ENCODE peak calls at places on chromosomes 12 and 14, in four cellular contexts. W, R, Q and F are unnamed samples.

GRCh38 chr14:64720190-64720589 is 16.0 kb downstream of the PLEKHG3 start:
- DNase-seq in W (peak; percentile 70), R (peak; percentile 92), Q (no peak), F (no peak)

GRCh38 chr12:105783983-105784947 is 354.5 kb downstream of the NUAK1 start:
- DNase-seq in W (no peak), R (no peak), Q (peak; percentile 24), F (no peak)

GRCh38 chr12:100675432-100675831 is 101.9 kb downstream of the GAS2L3 start:
- DNase-seq in W (no peak), R (no peak), Q (peak; percentile 62), F (no peak)

GRCh38 chr12:14525964-14526363 is 41.7 kb downstream of the PLBD1 start:
- DNase-seq in W (no peak), R (no peak), Q (no peak), F (no peak)

GRCh38 chr12:79058342-79058741 is 193.8 kb downstream of the SYT1 start:
- DNase-seq in W (no peak), R (peak; percentile 68), Q (no peak), F (no peak)

GRCh38 chr12:16492240-16492639 is 113.7 kb downstream of the LMO3 start:
- DNase-seq in W (no peak), R (peak; percentile 9), Q (no peak), F (no peak)

GRCh38 chr14:68616255-68616902 is 176.5 kb downstream of the ZFP36L1 start:
- DNase-seq in W (no peak), R (peak; percentile 56), Q (no peak), F (no peak)

GRCh38 chr12:115584156-115584555 is 693.3 kb downstream of the MED13L start:
- DNase-seq in W (no peak), R (no peak), Q (no peak), F (no peak)

GRCh38 chr14:101620039-101620788 is 58.9 kb downstream of the DIO3 start:
- DNase-seq in W (no peak), R (no peak), Q (peak; percentile 19), F (no peak)

GRCh38 chr14:68369289-68369925 is 423.5 kb downstream of the ZFP36L1 start:
- DNase-seq in W (no peak), R (no peak), Q (no peak), F (no peak)

GRCh38 chr12:63844391-63845341 is at the start of gene SRGAP1:
- DNase-seq in W (peak; percentile 89), R (peak; percentile 69), Q (peak; percentile 91), F (peak; percentile 3)

GRCh38 chr14:52951730-52952481 is 1.1 kb upstream of the FERMT2 start:
- DNase-seq in W (no peak), R (peak; percentile 85), Q (peak; percentile 68), F (no peak)

GRCh38 chr14:68627050-68627867 is 165.6 kb downstream of the ZFP36L1 start:
- DNase-seq in W (peak; percentile 80), R (peak; percentile 15), Q (peak; percentile 73), F (no peak)

GRCh38 chr12:583251-583869 is 79.9 kb downstream of the NINJ2 start:
- DNase-seq in W (no peak), R (no peak), Q (peak; percentile 84), F (no peak)

GRCh38 chr14:94113490-94113889 is 3.0 kb downstream of the IFI27 start:
- DNase-seq in W (no peak), R (no peak), Q (peak; percentile 77), F (no peak)

GRCh38 chr14:81350344-81351096 is 49.6 kb downstream of the STON2 start:
- DNase-seq in W (no peak), R (no peak), Q (no peak), F (no peak)

GRCh38 chr12:24427776-24428175 is 478.3 kb upstream of the SOX5 start:
- DNase-seq in W (no peak), R (no peak), Q (no peak), F (no peak)

GRCh38 chr12:42961395-42961794 is 371.8 kb upstream of the PRICKLE1 start:
- DNase-seq in W (no peak), R (peak; percentile 90), Q (no peak), F (no peak)

GRCh38 chr14:58109761-58110160 is 42.3 kb downstream of the ARMH4 start:
- DNase-seq in W (no peak), R (no peak), Q (no peak), F (no peak)

GRCh38 chr12:85617307-85618091 is 218.7 kb downstream of the RASSF9 start:
- DNase-seq in W (no peak), R (no peak), Q (no peak), F (no peak)

GRCh38 chr14:99036594-99037293 is 235.3 kb downstream of the BCL11B start:
- DNase-seq in W (no peak), R (no peak), Q (peak; percentile 77), F (no peak)

GRCh38 chr14:85572021-85572420 is 42.1 kb downstream of the FLRT2 start:
- DNase-seq in W (no peak), R (no peak), Q (no peak), F (no peak)

GRCh38 chr12:41288188-41288811 is 100.2 kb downstream of the PDZRN4 start:
- DNase-seq in W (no peak), R (no peak), Q (no peak), F (no peak)

GRCh38 chr12:11745112-11745511 is 95.6 kb downstream of the ETV6 start:
- DNase-seq in W (no peak), R (no peak), Q (no peak), F (no peak)

GRCh38 chr12:101923049-101923718 is 45.8 kb downstream of the DRAM1 start:
- DNase-seq in W (no peak), R (no peak), Q (no peak), F (no peak)

GRCh38 chr14:35215110-35215872 is 76.9 kb upstream of the PSMA6 start:
- DNase-seq in W (no peak), R (peak; percentile 69), Q (no peak), F (no peak)

GRCh38 chr12:122012184-122012583 is 9.5 kb upstream of the BCL7A start:
- DNase-seq in W (peak; percentile 7), R (no peak), Q (no peak), F (no peak)

DNA sequence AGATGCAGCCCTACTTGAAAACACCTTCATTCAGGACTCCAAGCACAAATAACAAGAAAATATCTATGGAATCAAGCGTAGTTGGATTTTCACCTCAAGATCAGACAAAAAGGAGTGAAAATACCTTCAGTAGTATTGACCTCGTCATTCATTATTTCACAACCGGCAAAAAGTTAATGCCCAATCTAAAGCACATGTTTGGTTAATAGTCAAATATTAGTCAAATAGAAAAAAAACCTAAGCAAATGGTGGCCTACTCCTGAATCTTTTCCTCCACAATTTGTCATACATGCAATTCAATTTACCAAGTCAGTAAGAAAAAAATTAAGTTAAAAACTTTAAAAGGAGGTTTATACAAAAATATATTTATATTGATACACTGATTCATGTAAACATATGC is 50.0 kb downstream of the SLC38A4 start:
- DNase-seq in W (no peak), R (no peak), Q (no peak), F (no peak)
- H3K4me1 ChIP-seq in W (no peaks in the 10 kb centered on the region), R (peaks cover 9% of the 10 kb centered on the region), Q (no peaks in the 10 kb centered on the region), F (no peaks in the 10 kb centered on the region)

GRCh38 chr14:89853976-89854693 is 100.4 kb downstream of the EFCAB11 start:
- DNase-seq in W (no peak), R (no peak), Q (no peak), F (no peak)

GRCh38 chr14:89858084-89858483 is 96.4 kb downstream of the EFCAB11 start:
- DNase-seq in W (no peak), R (no peak), Q (no peak), F (no peak)

GRCh38 chr14:89851031-89851430 is 103.5 kb downstream of the EFCAB11 start:
- DNase-seq in W (no peak), R (no peak), Q (no peak), F (no peak)

GRCh38 chr14:89856871-89857345 is 97.6 kb downstream of the EFCAB11 start:
- DNase-seq in W (no peak), R (peak; percentile 25), Q (no peak), F (no peak)

DNA sequence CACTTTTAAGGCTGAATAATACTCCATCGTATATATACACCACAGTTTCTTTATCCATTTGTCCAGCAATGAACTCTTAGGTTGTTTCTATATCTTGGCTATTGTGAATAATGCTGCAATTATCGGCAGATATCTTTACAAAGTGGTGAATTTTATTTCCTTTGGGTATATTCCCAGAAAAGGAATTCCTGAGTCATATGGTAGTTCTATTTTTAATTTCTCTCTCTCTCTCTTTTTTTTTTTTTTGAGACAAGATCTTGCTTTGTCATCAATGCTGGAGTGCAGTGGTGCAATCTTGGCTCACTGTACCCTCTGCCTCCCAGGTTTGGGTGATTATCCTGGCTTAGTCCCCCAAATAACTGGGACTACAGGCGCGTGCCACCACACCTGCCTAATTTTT is 98.6 kb downstream of the EFCAB11 start:
- DNase-seq in W (no peak), R (no peak), Q (no peak), F (no peak)
- H3K4me3 ChIP-seq in W (no peak overlapping the region), R (no peak overlapping the region), Q (no peak overlapping the region), F (no peak overlapping the region)

DNA sequence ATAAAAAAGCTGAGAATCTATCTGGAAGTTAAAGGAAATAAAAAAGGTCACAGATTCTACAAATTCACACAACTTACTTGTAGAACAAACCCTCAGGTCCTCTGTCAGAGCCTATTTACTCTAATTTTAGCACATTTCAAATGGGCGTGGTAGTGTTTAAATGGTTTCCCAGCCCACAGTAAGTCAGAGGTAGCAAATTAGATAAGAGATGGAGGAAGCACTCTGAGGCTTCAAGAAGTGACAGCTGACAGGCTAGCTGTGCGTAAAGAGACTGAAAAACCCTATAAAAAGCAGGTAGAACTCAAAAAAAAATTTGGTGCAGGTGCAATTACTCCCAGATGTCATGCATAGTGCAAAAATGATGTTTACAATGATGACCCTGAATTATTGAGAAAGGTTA is 7.5 kb downstream of the BHLHE41 start:
- DNase-seq in W (no peak), R (no peak), Q (no peak), F (no peak)
- H3K4me1 ChIP-seq in W (no peaks in the 10 kb centered on the region), R (peaks cover 26% of the 10 kb centered on the region), Q (peaks cover 4% of the 10 kb centered on the region), F (peaks cover 19% of the 10 kb centered on the region)

GRCh38 chr14:77074969-77075368 is 23.1 kb upstream of the CIPC start:
- DNase-seq in W (no peak), R (no peak), Q (peak; percentile 49), F (no peak)

GRCh38 chr14:77071938-77072388 is 26.1 kb upstream of the CIPC start:
- DNase-seq in W (no peak), R (no peak), Q (no peak), F (no peak)

GRCh38 chr14:77077040-77077439 is 21.0 kb upstream of the CIPC start:
- DNase-seq in W (no peak), R (no peak), Q (no peak), F (no peak)

DNA sequence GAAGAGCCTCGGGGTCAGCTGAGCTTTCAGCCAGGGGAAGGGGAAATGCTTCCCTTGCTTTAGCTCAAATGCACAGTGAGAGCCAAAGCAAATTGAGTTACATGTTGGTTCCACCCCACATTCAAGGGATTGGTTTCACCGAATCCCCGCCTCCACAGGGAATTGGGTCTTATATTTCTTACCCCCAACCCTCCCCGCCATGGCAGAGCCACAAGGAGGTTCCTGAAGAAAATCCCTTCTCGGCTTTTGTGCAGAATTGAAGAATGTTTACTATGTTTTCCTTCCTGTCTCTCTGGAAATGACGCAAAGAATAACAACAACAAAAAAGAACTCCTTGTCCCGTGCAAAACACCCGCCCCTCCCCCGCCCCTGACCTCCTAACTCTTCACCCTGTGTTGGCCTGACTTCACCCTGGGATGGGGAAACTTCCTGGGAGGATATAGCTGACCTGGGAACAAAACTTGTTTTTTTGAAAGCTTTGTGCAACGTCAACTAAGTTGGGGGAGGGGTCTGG is 21.9 kb upstream of the CIPC start:
- DNase-seq in W (peak; percentile 81), R (no peak), Q (peak; percentile 92), F (no peak)
- H3K4me3 ChIP-seq in W (no peak overlapping the region), R (no peak overlapping the region), Q (peak overlapping the region; percentile 34), F (no peak overlapping the region)

GRCh38 chr12:65894624-65895023 is 70.3 kb downstream of the HMGA2 start:
- DNase-seq in W (no peak), R (no peak), Q (no peak), F (no peak)
- H3K4me1 ChIP-seq in W (no peaks in the 10 kb centered on the region), R (peaks cover 66% of the 10 kb centered on the region), Q (peaks cover 6% of the 10 kb centered on the region), F (no peaks in the 10 kb centered on the region)

GRCh38 chr12:49332891-49333371 is 4.1 kb downstream of the C1QL4 start:
- DNase-seq in W (no peak), R (no peak), Q (no peak), F (no peak)
- H3K4me3 ChIP-seq in W (no peak overlapping the region), R (no peak overlapping the region), Q (no peak overlapping the region), F (no peak overlapping the region)